ENCODE peak calls at places on chromosome 5, in six cellular contexts. One of them, this sample, is unnamed.

GRCh38 chr5:31194458-31194808 is 947 bp downstream of the CDH6 start:
- DNase-seq in stomach: no peak
- DNase-seq in H54: no peak
- DNase-seq in GM12891: no peak
- DNase-seq in HCT116: no peak
- DNase-seq in A549: no peak
- DNase-seq in this sample: no peak

GRCh38 chr5:74446673-74447337 is 193.7 kb downstream of the ENC1 start:
- DNase-seq in stomach: no peak
- DNase-seq in H54: no peak
- DNase-seq in GM12891: no peak
- DNase-seq in HCT116: no peak
- DNase-seq in A549: no peak
- DNase-seq in this sample: no peak

GRCh38 chr5:179318193-179318955 is 26.9 kb downstream of the ADAMTS2 start:
- DNase-seq in stomach: no peak
- DNase-seq in H54: no peak
- DNase-seq in GM12891: no peak
- DNase-seq in HCT116: no peak
- DNase-seq in A549: no peak
- DNase-seq in this sample: no peak

GRCh38 chr5:121691478-121691877 is 160.2 kb upstream of the FTMT start:
- DNase-seq in stomach: peak; percentile 33
- DNase-seq in H54: no peak
- DNase-seq in GM12891: no peak
- DNase-seq in HCT116: no peak
- DNase-seq in A549: no peak
- DNase-seq in this sample: no peak

GRCh38 chr5:44332360-44332971 is 56.8 kb downstream of the FGF10 start:
- DNase-seq in stomach: no peak
- DNase-seq in H54: no peak
- DNase-seq in GM12891: no peak
- DNase-seq in HCT116: peak; percentile 39
- DNase-seq in A549: peak; percentile 4
- DNase-seq in this sample: no peak

GRCh38 chr5:99191181-99191775 is 262.5 kb upstream of the CHD1 start:
- DNase-seq in stomach: no peak
- DNase-seq in H54: no peak
- DNase-seq in GM12891: no peak
- DNase-seq in HCT116: no peak
- DNase-seq in A549: no peak
- DNase-seq in this sample: no peak

GRCh38 chr5:157327771-157328170 is 61.8 kb downstream of the CYFIP2 start:
- DNase-seq in stomach: no peak
- DNase-seq in H54: no peak
- DNase-seq in GM12891: no peak
- DNase-seq in HCT116: no peak
- DNase-seq in A549: no peak
- DNase-seq in this sample: no peak

GRCh38 chr5:169641253-169641652 is 4.2 kb downstream of the DOCK2 start:
- DNase-seq in stomach: no peak
- DNase-seq in H54: no peak
- DNase-seq in GM12891: no peak
- DNase-seq in HCT116: no peak
- DNase-seq in A549: no peak
- DNase-seq in this sample: no peak

GRCh38 chr5:74870299-74871067 is 4.3 kb upstream of the FAM169A start:
- DNase-seq in stomach: no peak
- DNase-seq in H54: no peak
- DNase-seq in GM12891: no peak
- DNase-seq in HCT116: no peak
- DNase-seq in A549: no peak
- DNase-seq in this sample: no peak

GRCh38 chr5:98489021-98489420 is 284.4 kb upstream of the RGMB start:
- DNase-seq in stomach: no peak
- DNase-seq in H54: no peak
- DNase-seq in GM12891: no peak
- DNase-seq in HCT116: no peak
- DNase-seq in A549: no peak
- DNase-seq in this sample: no peak

GRCh38 chr5:86885489-86886225 is 267.9 kb downstream of the COX7C start:
- DNase-seq in stomach: no peak
- DNase-seq in H54: no peak
- DNase-seq in GM12891: no peak
- DNase-seq in HCT116: no peak
- DNase-seq in A549: no peak
- DNase-seq in this sample: no peak

GRCh38 chr5:119070578-119070827 is 384 bp upstream of the DMXL1 start:
- DNase-seq in stomach: no peak
- DNase-seq in H54: no peak
- DNase-seq in GM12891: peak; percentile 23
- DNase-seq in HCT116: no peak
- DNase-seq in A549: peak; percentile 48
- DNase-seq in this sample: no peak

GRCh38 chr5:157549954-157550549 is 25.5 kb downstream of the ADAM19 start:
- DNase-seq in stomach: no peak
- DNase-seq in H54: no peak
- DNase-seq in GM12891: no peak
- DNase-seq in HCT116: no peak
- DNase-seq in A549: no peak
- DNase-seq in this sample: no peak

GRCh38 chr5:142432961-142433360 is 108.1 kb upstream of the SPRY4 start:
- DNase-seq in stomach: no peak
- DNase-seq in H54: no peak
- DNase-seq in GM12891: no peak
- DNase-seq in HCT116: no peak
- DNase-seq in A549: no peak
- DNase-seq in this sample: no peak

GRCh38 chr5:9712506-9713285 is 82.5 kb upstream of the TAS2R1 start:
- DNase-seq in stomach: no peak
- DNase-seq in H54: no peak
- DNase-seq in GM12891: no peak
- DNase-seq in HCT116: no peak
- DNase-seq in A549: no peak
- DNase-seq in this sample: no peak

GRCh38 chr5:172825610-172826204 is 8.3 kb upstream of the ERGIC1 start:
- DNase-seq in stomach: no peak
- DNase-seq in H54: no peak
- DNase-seq in GM12891: no peak
- DNase-seq in HCT116: no peak
- DNase-seq in A549: no peak
- DNase-seq in this sample: no peak

GRCh38 chr5:34898258-34898895 is 16.9 kb downstream of the RAD1 start:
- DNase-seq in stomach: peak; percentile 67
- DNase-seq in H54: peak; percentile 35
- DNase-seq in GM12891: peak; percentile 33
- DNase-seq in HCT116: peak; percentile 44
- DNase-seq in A549: peak; percentile 56
- DNase-seq in this sample: no peak

GRCh38 chr5:94505327-94506080 is 112.9 kb downstream of the KIAA0825 start:
- DNase-seq in stomach: no peak
- DNase-seq in H54: no peak
- DNase-seq in GM12891: no peak
- DNase-seq in HCT116: no peak
- DNase-seq in A549: no peak
- DNase-seq in this sample: no peak

DNA sequence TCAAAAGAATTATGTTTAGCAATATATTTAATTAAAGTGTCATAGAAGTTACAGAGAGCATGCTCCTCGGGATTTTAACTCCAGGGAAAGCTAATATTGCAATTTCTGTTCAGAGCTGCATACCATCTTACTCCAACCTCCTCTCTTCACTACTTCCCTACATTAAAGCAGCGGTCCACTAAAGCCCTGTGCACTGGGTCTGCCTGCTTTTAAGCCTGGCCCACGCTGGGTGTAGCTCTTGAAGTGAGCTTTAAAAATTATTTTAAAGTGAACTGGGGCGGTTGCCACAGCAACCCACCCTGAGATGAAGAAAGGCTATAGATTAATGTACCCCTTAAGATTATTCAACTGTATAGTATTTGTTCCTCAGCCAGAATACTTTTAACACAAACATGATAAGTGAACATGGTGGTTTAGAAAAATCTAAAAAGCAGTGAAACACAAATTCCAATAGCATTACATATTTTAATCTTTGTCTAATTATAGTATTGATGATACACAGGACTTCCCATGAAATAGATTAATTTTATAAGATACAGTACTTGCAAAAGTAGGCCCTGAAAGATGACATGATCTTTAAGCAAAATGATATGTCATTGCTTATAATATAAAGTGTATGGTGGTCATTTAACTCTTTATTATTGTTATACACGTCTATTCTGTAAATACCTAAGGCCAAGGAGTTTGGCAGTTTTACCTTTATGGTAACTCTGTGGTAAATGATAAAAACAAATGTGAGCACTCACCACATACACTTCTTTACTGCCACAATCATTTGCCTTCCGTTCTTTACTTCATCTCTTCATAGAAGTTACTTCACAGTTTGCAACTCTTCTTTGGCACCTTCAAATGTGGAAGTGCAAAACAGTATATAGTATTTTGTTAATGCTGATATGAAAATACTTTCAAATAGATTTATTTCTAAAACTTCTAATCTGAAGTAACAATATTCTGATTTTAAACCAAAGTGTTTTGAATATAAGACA is 4.1 kb upstream of the MEF2C start:
- DNase-seq in stomach: no peak
- DNase-seq in H54: no peak
- DNase-seq in GM12891: no peak
- DNase-seq in HCT116: no peak
- DNase-seq in A549: no peak
- DNase-seq in this sample: no peak
- TF ChIP-seq POLR2A in stomach: no peak
- TF ChIP-seq POLR2A in H54: no peak
- TF ChIP-seq POLR2A in GM12891: no peak
- TF ChIP-seq POLR2A in HCT116: no peak
- TF ChIP-seq POLR2A in A549: no peak
- TF ChIP-seq POLR2A in this sample: no peak

DNA sequence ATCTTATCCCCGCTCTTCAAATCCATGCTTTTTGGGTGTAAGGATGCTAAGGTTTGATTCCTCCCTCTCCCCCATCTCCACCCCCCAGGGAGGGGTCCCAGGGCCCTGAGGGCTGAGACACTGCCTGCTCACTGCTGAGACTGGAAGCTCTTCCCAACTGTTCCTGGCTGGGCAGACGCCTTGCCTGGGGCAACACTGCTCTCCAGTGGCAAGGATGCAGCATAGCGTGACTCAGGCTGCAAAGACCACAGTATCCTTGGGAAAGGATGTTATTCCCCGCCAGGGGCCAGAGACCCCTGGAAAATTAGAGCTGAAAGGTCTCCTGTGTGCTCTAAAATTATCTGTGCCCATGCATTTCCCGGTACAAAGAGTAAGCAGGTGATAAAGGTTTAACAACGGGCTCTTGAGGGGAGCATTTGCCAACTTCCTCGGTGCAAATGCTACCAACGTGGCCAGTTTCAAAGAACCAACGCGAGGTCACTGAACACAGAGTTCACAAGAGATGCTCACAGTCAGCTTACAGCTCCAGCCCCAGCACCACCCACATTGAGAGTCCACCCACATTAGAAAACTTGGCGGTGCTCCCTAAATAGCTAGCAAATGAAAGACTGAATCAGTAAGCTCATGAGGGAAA is 271.9 kb downstream of the NSG2 start:
- DNase-seq in stomach: no peak
- DNase-seq in H54: peak; percentile 87
- DNase-seq in GM12891: no peak
- DNase-seq in HCT116: no peak
- DNase-seq in A549: peak; percentile 60
- DNase-seq in this sample: no peak
- TF ChIP-seq POLR2A in stomach: no peak
- TF ChIP-seq POLR2A in H54: no peak
- TF ChIP-seq POLR2A in GM12891: no peak
- TF ChIP-seq POLR2A in HCT116: no peak
- TF ChIP-seq POLR2A in A549: no peak
- TF ChIP-seq POLR2A in this sample: no peak

GRCh38 chr5:129629581-129629980 is 118.3 kb upstream of the MINAR2 start:
- DNase-seq in stomach: no peak
- DNase-seq in H54: no peak
- DNase-seq in GM12891: no peak
- DNase-seq in HCT116: no peak
- DNase-seq in A549: no peak
- DNase-seq in this sample: no peak

DNA sequence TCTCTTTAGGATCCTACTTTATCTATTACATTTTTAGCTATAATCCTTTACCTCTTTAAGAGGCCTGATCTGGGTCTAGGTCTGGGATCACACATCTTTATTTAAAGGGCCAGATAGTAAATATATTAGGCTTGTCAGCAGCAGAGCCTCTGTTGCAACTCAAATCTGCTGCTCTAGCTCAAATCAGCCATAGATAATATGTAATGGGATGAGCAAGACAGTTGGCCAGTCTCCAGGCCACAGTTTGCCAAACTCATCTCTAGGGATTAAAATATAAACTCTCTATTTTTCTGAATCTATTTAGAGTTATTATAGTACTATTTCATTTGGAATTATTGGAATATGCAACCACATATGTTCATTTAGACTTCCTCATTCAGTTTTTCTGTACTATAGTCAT is 115.9 kb upstream of the MINAR2 start:
- DNase-seq in stomach: no peak
- DNase-seq in H54: no peak
- DNase-seq in GM12891: no peak
- DNase-seq in HCT116: no peak
- DNase-seq in A549: no peak
- DNase-seq in this sample: no peak
- TF ChIP-seq POLR2A in stomach: no peak
- TF ChIP-seq POLR2A in H54: no peak
- TF ChIP-seq POLR2A in GM12891: no peak
- TF ChIP-seq POLR2A in HCT116: no peak
- TF ChIP-seq POLR2A in A549: no peak
- TF ChIP-seq POLR2A in this sample: no peak

DNA sequence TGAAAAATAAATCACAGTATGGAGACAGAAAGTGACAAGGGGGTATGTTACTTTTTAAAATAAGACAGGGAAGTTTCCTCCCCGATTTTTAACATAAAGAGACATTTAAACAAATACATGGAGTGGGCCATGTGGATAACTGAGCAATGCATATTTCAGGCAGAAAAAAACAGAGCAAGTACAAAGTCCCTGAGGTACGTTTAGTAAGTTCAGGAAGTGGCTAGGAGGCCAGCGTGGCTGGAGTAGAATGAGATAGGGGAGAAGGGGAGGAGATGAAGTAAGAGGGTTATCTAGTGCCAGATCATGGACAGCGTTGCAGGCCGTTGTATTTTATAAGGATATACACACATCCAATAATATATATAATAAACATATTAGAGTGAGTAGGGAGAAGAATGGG is 84.2 kb upstream of the ELL2 start:
- DNase-seq in stomach: no peak
- DNase-seq in H54: no peak
- DNase-seq in GM12891: no peak
- DNase-seq in HCT116: no peak
- DNase-seq in A549: no peak
- DNase-seq in this sample: no peak
- TF ChIP-seq POLR2A in stomach: no peak
- TF ChIP-seq POLR2A in H54: no peak
- TF ChIP-seq POLR2A in GM12891: no peak
- TF ChIP-seq POLR2A in HCT116: no peak
- TF ChIP-seq POLR2A in A549: no peak
- TF ChIP-seq POLR2A in this sample: no peak